ENCODE peak calls at places on chromosomes 2 and 18, in ten cellular contexts. V is stomach, K is tibial nerve, Z is HCT116, S is body of pancreas, E is OCI-LY7, U is Peyer's patch, W is left ventricle myocardium inferior, B is thoracic aorta, G is astrocyte. T is an unnamed sample.
A peak's percentile ranks its signal among the peaks of the same experiment; 100 is the strongest.

GRCh38 chr18:32366586-32367538 is 103.8 kb downstream of the GAREM1 start:
- DNase-seq in V (no peak), K (no peak), Z (no peak), S (no peak), E (no peak), U (no peak), W (no peak), B (no peak), G (peak; percentile 45), T (no peak)

GRCh38 chr2:99643824-99644787 is 154.3 kb upstream of the REV1 start:
- DNase-seq in V (no peak), K (no peak), Z (no peak), S (peak; percentile 24), E (no peak), U (no peak), W (no peak), B (no peak), G (peak; percentile 72), T (no peak)

GRCh38 chr2:96977631-96978195 is 8.7 kb downstream of the FAM178B start:
- DNase-seq in V (no peak), K (no peak), Z (peak; percentile 2), S (no peak), E (no peak), U (no peak), W (no peak), B (no peak), G (peak; percentile 76), T (no peak)

GRCh38 chr18:53819174-53819573 is 405.3 kb downstream of the MBD2 start:
- DNase-seq in V (no peak), K (no peak), Z (no peak), S (no peak), E (no peak), U (no peak), W (peak; percentile 18), B (no peak), G (no peak), T (no peak)

GRCh38 chr2:105698820-105699219 is 45.9 kb upstream of the NCK2 start:
- DNase-seq in V (no peak), K (no peak), Z (no peak), S (no peak), E (no peak), U (no peak), W (no peak), B (no peak), G (no peak), T (no peak)

GRCh38 chr2:144356402-144356801 is 163.5 kb downstream of the ZEB2 start:
- DNase-seq in V (no peak), K (no peak), Z (no peak), S (no peak), E (no peak), U (no peak), W (no peak), B (no peak), G (peak; percentile 64), T (no peak)

GRCh38 chr18:3453540-3454364 is 3.8 kb downstream of the TGIF1 start:
- DNase-seq in V (peak; percentile 41), K (peak; percentile 68), Z (no peak), S (peak; percentile 47), E (peak; percentile 45), U (peak; percentile 34), W (peak; percentile 20), B (peak; percentile 41), G (peak; percentile 99), T (peak; percentile 92)

GRCh38 chr2:159617651-159618050 is 1.3 kb upstream of the BAZ2B start:
- DNase-seq in V (no peak), K (peak; percentile 12), Z (no peak), S (peak; percentile 22), E (no peak), U (no peak), W (no peak), B (no peak), G (peak; percentile 39), T (no peak)

GRCh38 chr18:58202406-58202730 is 158.3 kb downstream of the NEDD4L start:
- DNase-seq in V (no peak), K (no peak), Z (no peak), S (no peak), E (no peak), U (no peak), W (no peak), B (no peak), G (peak; percentile 58), T (no peak)

GRCh38 chr2:46368416-46368815 is 71.2 kb downstream of the EPAS1 start:
- DNase-seq in V (no peak), K (no peak), Z (no peak), S (no peak), E (no peak), U (no peak), W (no peak), B (no peak), G (no peak), T (no peak)

GRCh38 chr2:119753930-119754321 is 5.8 kb upstream of the PTPN4 start:
- DNase-seq in V (no peak), K (no peak), Z (no peak), S (no peak), E (no peak), U (no peak), W (no peak), B (no peak), G (no peak), T (no peak)

DNA sequence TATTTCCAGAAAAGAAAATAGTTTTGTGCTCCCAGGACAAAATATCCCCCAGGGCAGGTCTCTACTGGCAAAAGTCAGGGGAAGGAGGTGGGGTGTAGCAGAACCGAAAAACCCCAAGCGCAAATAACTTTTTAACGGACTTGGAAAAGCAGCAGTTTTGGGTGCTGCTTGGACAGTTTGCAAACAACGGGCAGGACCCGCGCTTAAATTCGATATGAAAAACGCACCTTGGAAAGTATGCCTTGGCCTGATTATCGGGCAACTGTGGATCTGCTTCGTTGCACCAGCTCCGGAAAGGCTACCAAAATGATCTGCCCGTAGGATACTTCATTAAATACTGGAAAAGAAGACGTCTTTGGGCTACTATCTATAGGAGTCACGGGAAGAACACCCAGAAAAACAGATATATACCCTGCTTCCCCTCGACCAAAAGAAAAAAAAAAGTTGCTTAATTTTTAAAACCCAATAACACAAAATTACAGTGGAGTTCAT is 2.9 kb upstream of the KCTD1 start:
- DNase-seq in V (no peak), K (no peak), Z (no peak), S (no peak), E (no peak), U (no peak), W (no peak), B (no peak), G (no peak), T (no peak)
- H3K4me3 ChIP-seq in V (no peak overlapping the region), K (peak overlapping the region; percentile 50), Z (no peak overlapping the region), S (no peak overlapping the region), E (no peak overlapping the region), U (no peak overlapping the region), W (peak overlapping the region; percentile 81), B (peak overlapping the region; percentile 93), G (no peak overlapping the region), T (no peak overlapping the region)

GRCh38 chr2:136448435-136448834 is 316.9 kb upstream of the THSD7B start:
- DNase-seq in V (no peak), K (no peak), Z (no peak), S (no peak), E (peak; percentile 52), U (no peak), W (no peak), B (no peak), G (no peak), T (no peak)

GRCh38 chr2:136444323-136444722 is 321.0 kb upstream of the THSD7B start:
- DNase-seq in V (no peak), K (no peak), Z (no peak), S (no peak), E (no peak), U (no peak), W (no peak), B (no peak), G (no peak), T (no peak)

DNA sequence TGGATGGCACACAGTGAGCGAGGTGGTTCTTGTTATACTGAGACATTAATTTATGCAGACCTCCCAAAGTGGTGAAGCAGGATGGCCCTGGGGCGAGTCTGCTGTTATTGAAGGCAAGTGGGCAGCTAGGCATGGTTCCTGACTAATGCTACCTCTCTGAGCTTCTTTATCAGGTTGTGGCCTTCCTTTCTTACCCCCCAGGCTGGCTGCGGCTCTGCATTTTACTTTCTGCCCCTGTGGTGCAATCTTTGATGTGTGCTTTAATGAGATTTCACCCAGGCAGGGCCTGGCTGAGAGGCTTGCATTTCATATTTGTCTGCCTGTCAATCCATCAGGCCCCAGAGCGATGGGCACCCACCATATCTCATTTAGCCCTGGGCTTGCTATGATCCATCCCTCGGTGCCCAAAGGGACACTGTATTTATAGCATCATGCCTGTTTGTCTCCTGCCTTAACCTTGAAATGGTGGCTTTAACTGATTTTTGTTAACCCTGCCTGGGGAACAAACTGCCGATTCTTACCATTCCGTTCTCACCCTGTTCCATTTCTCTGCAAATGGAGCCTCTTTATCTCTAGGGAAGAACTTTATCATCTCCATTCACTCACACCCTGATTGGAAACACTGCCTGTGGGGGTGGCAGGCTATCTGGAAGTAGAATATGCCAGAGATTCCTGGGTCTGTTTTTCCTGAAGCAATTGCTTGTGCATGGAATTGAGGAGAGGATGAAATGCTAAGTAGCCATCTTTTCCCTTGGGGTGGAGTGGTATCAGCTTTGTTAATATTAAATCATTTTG is 316.2 kb upstream of the THSD7B start:
- DNase-seq in V (no peak), K (no peak), Z (no peak), S (no peak), E (no peak), U (no peak), W (no peak), B (no peak), G (no peak), T (no peak)
- H3K9me3 ChIP-seq in V (no peaks in the 10 kb centered on the region), K (no peaks in the 10 kb centered on the region), Z (no peaks in the 10 kb centered on the region), S (no peaks in the 10 kb centered on the region), E (no peaks in the 10 kb centered on the region), U (no peaks in the 10 kb centered on the region), W (no peaks in the 10 kb centered on the region), B (no peaks in the 10 kb centered on the region), G (no peaks in the 10 kb centered on the region), T (no peaks in the 10 kb centered on the region)

GRCh38 chr2:25606892-25607291 is 66.5 kb downstream of the DTNB start:
- DNase-seq in V (no peak), K (no peak), Z (no peak), S (no peak), E (peak; percentile 47), U (no peak), W (no peak), B (no peak), G (peak; percentile 13), T (no peak)
- TF ChIP-seq CTCF in V (no peak), K (peak; percentile 66), Z (peak; percentile 62), S (peak; percentile 68), E (peak; percentile 93), U (peak; percentile 27), W (peak; percentile 68), B (peak; percentile 68), G (peak; percentile 50), T (peak; percentile 55)

DNA sequence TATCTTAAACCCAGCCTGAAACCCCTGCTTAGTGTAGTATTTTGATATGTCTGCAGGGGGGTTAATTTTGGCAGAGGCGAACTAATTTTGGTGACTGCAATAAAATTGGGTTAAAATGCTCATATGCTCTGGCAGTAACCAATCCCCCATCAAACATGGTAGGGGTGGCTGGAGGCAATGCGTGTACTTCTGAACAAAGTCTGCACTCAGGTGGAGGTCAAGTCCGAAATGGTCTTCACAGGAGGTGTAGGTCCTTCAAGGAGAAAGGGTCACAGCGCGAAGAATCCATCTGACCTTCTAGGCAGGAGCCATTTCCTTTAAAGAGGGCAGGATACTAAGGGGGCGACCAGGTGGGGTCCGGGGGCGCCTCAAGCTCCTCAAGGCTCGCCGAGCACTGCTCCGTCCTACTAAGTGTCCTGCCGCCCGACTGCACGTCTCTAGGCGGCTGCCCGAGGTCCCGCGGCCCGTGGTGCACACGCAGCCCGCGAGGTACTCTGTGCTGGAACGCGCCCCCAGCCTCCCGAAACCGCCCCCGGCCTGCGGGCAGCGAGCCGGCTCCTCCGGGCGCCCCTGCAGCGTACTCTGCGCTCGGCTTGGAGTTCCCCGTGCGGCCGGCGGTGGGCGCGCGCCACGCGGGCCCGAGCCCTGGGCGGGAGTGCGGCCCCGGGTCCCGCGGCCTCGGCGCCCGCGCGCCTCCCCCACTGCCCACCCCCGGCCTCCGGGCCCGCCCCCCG is 1.7 kb upstream of the LDLRAD4 start:
- DNase-seq in V (peak; percentile 46), K (no peak), Z (no peak), S (peak; percentile 27), E (no peak), U (no peak), W (peak; percentile 59), B (no peak), G (no peak), T (no peak)
- H3K4me3 ChIP-seq in V (peak overlapping the region; percentile 61), K (peak overlapping the region; percentile 57), Z (peak overlapping the region; percentile 56), S (peak overlapping the region; percentile 45), E (no peak overlapping the region), U (peak overlapping the region; percentile 95), W (peak overlapping the region; percentile 74), B (peak overlapping the region; percentile 92), G (peak overlapping the region; percentile 41), T (no peak overlapping the region)

T was measured in AG04450.